ENCODE peak calls at places on chromosomes 2 and 18, in nine cellular contexts. N is Karpas-422; E is ovary; M is ascending aorta; F is adrenal gland; O is left ventricle myocardium inferior; T is CD8-positive, alpha-beta memory T cell; Y is GM23338; R is IMR-90. P is an unnamed sample.
A peak's percentile ranks its signal among the peaks of the same experiment; 100 is the strongest.

GRCh38 chr18:6044773-6045172 is 149.5 kb upstream of the TMEM200C start:
- DNase-seq in R (peak; percentile 36), N (peak; percentile 63), O (no peak), T (no peak), M (no peak), Y (peak; percentile 56), F (no peak), E (no peak), P (no peak)

GRCh38 chr2:7744827-7745226 is 827.6 kb downstream of the RNF144A start:
- DNase-seq in M (no peak), O (no peak), N (no peak), Y (no peak), R (peak; percentile 10), T (peak; percentile 47), E (no peak), F (no peak), P (peak; percentile 17)

GRCh38 chr2:97719362-97720155 is 6.2 kb downstream of the ZAP70 start:
- DNase-seq in Y (no peak), T (no peak), F (no peak), N (no peak), E (no peak), R (no peak), M (no peak), O (no peak), P (no peak)

GRCh38 chr18:23889907-23890306 is 124.6 kb upstream of the TTC39C start:
- DNase-seq in M (no peak), N (no peak), E (no peak), T (no peak), R (no peak), Y (no peak), F (no peak), O (no peak), P (no peak)

GRCh38 chr2:151171186-151171585 is 90.5 kb downstream of the RBM43 start:
- DNase-seq in M (no peak), R (no peak), Y (no peak), T (no peak), F (no peak), N (no peak), E (no peak), O (no peak), P (no peak)

GRCh38 chr2:174802459-174802858 is 38.2 kb upstream of the CHRNA1 start:
- DNase-seq in N (no peak), T (no peak), F (no peak), Y (no peak), O (no peak), M (no peak), E (no peak), R (peak; percentile 52), P (no peak)

GRCh38 chr2:31088516-31089195 is 49.6 kb downstream of the GALNT14 start:
- DNase-seq in N (no peak), R (no peak), M (no peak), Y (no peak), O (no peak), F (no peak), T (no peak), E (no peak), P (no peak)

GRCh38 chr2:228181098-228182019 is at the start of gene SPHKAP:
- DNase-seq in O (peak; percentile 60), Y (peak; percentile 58), F (no peak), M (no peak), N (no peak), E (peak; percentile 19), T (no peak), R (no peak), P (no peak)

GRCh38 chr18:21439453-21439852 is 161.1 kb downstream of the ESCO1 start:
- DNase-seq in R (peak; percentile 59), N (no peak), T (no peak), O (no peak), F (no peak), Y (no peak), E (no peak), M (no peak), P (peak; percentile 3)

GRCh38 chr2:217162533-217162932 is 302.7 kb upstream of the TNP1 start:
- DNase-seq in N (no peak), Y (no peak), T (no peak), O (no peak), R (peak; percentile 99), E (peak; percentile 48), F (no peak), M (no peak), P (peak; percentile 93)

GRCh38 chr18:635171-635570 is 22.3 kb upstream of the TYMS start:
- DNase-seq in T (no peak), O (no peak), M (no peak), N (no peak), E (no peak), Y (peak; percentile 56), R (no peak), F (no peak), P (no peak)

GRCh38 chr18:24530630-24531111 is 70.2 kb downstream of the HRH4 start:
- DNase-seq in E (no peak), N (no peak), M (no peak), T (no peak), F (peak; percentile 55), Y (no peak), R (peak; percentile 56), O (no peak), P (peak; percentile 8)

GRCh38 chr18:34787931-34788532 is 77.9 kb downstream of the DTNA start:
- DNase-seq in T (no peak), R (peak; percentile 69), Y (peak; percentile 83), F (peak; percentile 17), O (no peak), N (peak; percentile 84), E (no peak), M (no peak), P (peak; percentile 61)

GRCh38 chr2:81835318-81836000 is 1530.9 kb upstream of the LRRTM1 start:
- DNase-seq in F (no peak), Y (no peak), R (no peak), O (no peak), E (no peak), T (no peak), M (no peak), N (no peak), P (no peak)

GRCh38 chr2:111162718-111163331 is 42.1 kb downstream of the BCL2L11 start:
- DNase-seq in Y (no peak), M (no peak), R (peak; percentile 43), O (no peak), F (no peak), E (no peak), T (no peak), N (no peak), P (peak; percentile 14)

GRCh38 chr2:200616193-200616592 is 30.4 kb downstream of the AOX1 start:
- DNase-seq in Y (no peak), T (no peak), M (no peak), F (peak; percentile 90), N (no peak), R (no peak), E (peak; percentile 35), O (no peak), P (no peak)
- H3K27ac ChIP-seq in Y (no peak overlapping the region), T (no peak overlapping the region), M (no peak overlapping the region), F (peak overlapping the region; percentile 57), N (no peak overlapping the region), R (peak overlapping the region; percentile 34), E (peak overlapping the region; percentile 38), O (no peak overlapping the region), P (peak overlapping the region; percentile 2)

GRCh38 chr2:1960761-1961160 is 216.4 kb upstream of the PXDN start:
- DNase-seq in Y (no peak), O (no peak), E (no peak), T (no peak), R (no peak), M (no peak), F (no peak), N (no peak), P (no peak)
- H3K27me3 ChIP-seq in Y (no peaks in the 10 kb centered on the region), O (peaks cover 4% of the 10 kb centered on the region), E (no peaks in the 10 kb centered on the region), T (no peaks in the 10 kb centered on the region), R (no peaks in the 10 kb centered on the region), M (no peaks in the 10 kb centered on the region), F (no peaks in the 10 kb centered on the region), N (no peaks in the 10 kb centered on the region), P (no peaks in the 10 kb centered on the region)

GRCh38 chr2:27185331-27186026 is 26.4 kb upstream of the ATRAID start:
- DNase-seq in R (peak; percentile 80), E (no peak), T (no peak), F (no peak), N (peak; percentile 68), O (no peak), Y (no peak), M (no peak), P (no peak)

GRCh38 chr2:27182346-27182745 is 29.5 kb upstream of the ATRAID start:
- DNase-seq in T (no peak), O (no peak), F (no peak), R (peak; percentile 85), E (no peak), N (no peak), M (no peak), Y (no peak), P (peak; percentile 43)

GRCh38 chr2:27189989-27190388 is 21.9 kb upstream of the ATRAID start:
- DNase-seq in T (no peak), N (no peak), O (no peak), Y (no peak), E (no peak), M (no peak), R (no peak), F (no peak), P (no peak)

GRCh38 chr2:27184115-27184514 is 27.7 kb upstream of the ATRAID start:
- DNase-seq in F (no peak), Y (no peak), T (no peak), R (no peak), N (no peak), M (no peak), E (no peak), O (no peak), P (no peak)

DNA sequence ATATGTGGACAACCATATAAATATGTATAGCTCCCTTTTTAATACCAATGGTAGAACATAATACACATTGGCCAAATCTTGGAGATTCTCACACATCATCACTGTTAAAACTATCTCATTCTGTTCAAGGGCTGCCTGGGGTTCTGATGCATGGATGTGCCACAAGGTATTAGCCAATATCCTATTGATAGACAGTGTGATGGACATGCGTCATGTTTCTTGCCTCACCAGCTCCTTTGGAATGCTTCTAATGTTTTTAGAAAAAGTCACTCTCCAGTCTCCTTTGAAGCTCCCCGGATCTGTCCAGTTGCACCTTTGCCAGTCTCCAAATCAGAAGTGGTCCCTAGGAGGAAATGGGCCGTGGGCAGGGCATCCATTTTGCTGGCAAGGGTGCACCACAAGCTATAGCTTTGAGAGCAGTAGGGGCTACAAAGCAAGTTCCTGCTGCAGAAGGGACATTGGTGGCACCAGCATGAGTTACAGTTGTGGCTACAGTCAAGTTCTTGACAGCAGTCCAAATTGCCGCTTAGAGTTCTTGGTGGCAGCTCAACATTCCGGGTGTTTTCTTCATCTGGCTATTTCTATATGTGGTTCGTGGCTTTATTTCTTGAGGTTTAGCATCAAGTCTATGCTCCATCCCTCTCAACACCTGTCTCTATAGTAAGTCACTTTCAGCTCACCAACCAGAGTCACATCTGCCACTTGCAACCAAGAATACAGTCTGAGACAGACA is 25.1 kb upstream of the ATRAID start:
- DNase-seq in R (no peak), T (no peak), E (no peak), F (no peak), Y (no peak), M (no peak), N (no peak), O (no peak), P (no peak)
- H3K27ac ChIP-seq in R (no peak overlapping the region), T (no peak overlapping the region), E (no peak overlapping the region), F (no peak overlapping the region), Y (no peak overlapping the region), M (peak overlapping the region; percentile 88), N (no peak overlapping the region), O (no peak overlapping the region), P (no peak overlapping the region)

DNA sequence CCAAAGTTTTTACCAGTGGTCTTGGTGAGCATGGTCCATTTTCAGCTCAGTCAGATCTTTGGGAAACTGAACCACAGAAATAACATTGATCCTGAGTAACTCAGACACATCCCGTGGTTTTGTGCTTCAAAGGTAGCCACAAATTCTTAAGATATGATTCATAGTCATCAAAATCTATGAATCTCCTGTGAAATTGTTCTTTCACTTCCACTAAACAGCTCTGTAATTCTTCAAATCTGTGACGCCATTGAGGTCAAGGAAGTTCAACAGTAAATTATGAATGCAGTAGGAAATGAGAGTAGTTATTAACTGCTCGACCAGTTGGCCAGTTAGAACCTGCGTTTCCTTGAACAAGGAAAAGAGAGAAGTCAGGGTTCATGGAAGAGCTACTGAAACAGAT is 147.2 kb downstream of the IRS1 start:
- DNase-seq in R (peak; percentile 97), F (peak; percentile 27), T (no peak), Y (no peak), O (no peak), M (no peak), E (no peak), N (no peak), P (peak; percentile 95)
- H3K27me3 ChIP-seq in R (no peaks in the 10 kb centered on the region), F (no peaks in the 10 kb centered on the region), T (no peaks in the 10 kb centered on the region), Y (no peaks in the 10 kb centered on the region), O (no peaks in the 10 kb centered on the region), M (no peaks in the 10 kb centered on the region), E (no peaks in the 10 kb centered on the region), N (no peaks in the 10 kb centered on the region), P (no peaks in the 10 kb centered on the region)